ENCODE peak calls at places on chromosome 1, in seven cellular contexts. Z, M, Y, C, T, K and J are unnamed samples.

GRCh38 chr1:154943649-154944421 is 7.3 kb upstream of the PMVK start:
- DNase-seq in Z (peak; percentile 41), M (peak; percentile 39), Y (no peak), C (no peak), T (peak; percentile 63), K (peak; percentile 56), J (peak; percentile 62)

GRCh38 chr1:5951846-5952410 is 40.3 kb downstream of the NPHP4 start:
- DNase-seq in Z (no peak), M (no peak), Y (no peak), C (no peak), T (no peak), K (no peak), J (no peak)

GRCh38 chr1:187417524-187417923 is 588.8 kb downstream of the PLA2G4A start:
- DNase-seq in Z (no peak), M (no peak), Y (no peak), C (no peak), T (no peak), K (no peak), J (no peak)

GRCh38 chr1:92901699-92902405 is 59.4 kb downstream of the DIPK1A start:
- DNase-seq in Z (no peak), M (no peak), Y (no peak), C (no peak), T (no peak), K (no peak), J (no peak)

GRCh38 chr1:213989071-213989739 is 1.4 kb downstream of the PROX1 start:
- DNase-seq in Z (peak; percentile 56), M (no peak), Y (no peak), C (no peak), T (no peak), K (no peak), J (no peak)

GRCh38 chr1:69121708-69122107 is 446.0 kb upstream of the LRRC7 start:
- DNase-seq in Z (no peak), M (peak; percentile 74), Y (no peak), C (peak; percentile 2), T (no peak), K (no peak), J (no peak)

GRCh38 chr1:232538224-232538942 is 91.5 kb downstream of the SIPA1L2 start:
- DNase-seq in Z (peak; percentile 55), M (peak; percentile 49), Y (no peak), C (peak; percentile 42), T (no peak), K (no peak), J (no peak)

GRCh38 chr1:114033219-114033706 is 54.0 kb downstream of the OLFML3 start:
- DNase-seq in Z (no peak), M (peak; percentile 24), Y (no peak), C (no peak), T (no peak), K (no peak), J (no peak)

GRCh38 chr1:112701227-112702066 is 5.5 kb downstream of the RHOC start:
- DNase-seq in Z (no peak), M (no peak), Y (no peak), C (no peak), T (no peak), K (no peak), J (no peak)

GRCh38 chr1:40817791-40818263 is 34.2 kb downstream of the KCNQ4 start:
- DNase-seq in Z (no peak), M (no peak), Y (no peak), C (no peak), T (no peak), K (no peak), J (no peak)

GRCh38 chr1:100542264-100542663 is 4.3 kb downstream of the GPR88 start:
- DNase-seq in Z (no peak), M (no peak), Y (no peak), C (no peak), T (no peak), K (no peak), J (no peak)

GRCh38 chr1:192357904-192358303 is 41.1 kb downstream of the RGS21 start:
- DNase-seq in Z (no peak), M (no peak), Y (no peak), C (no peak), T (no peak), K (no peak), J (no peak)

GRCh38 chr1:230140221-230141001 is 73.4 kb downstream of the GALNT2 start:
- DNase-seq in Z (no peak), M (peak; percentile 69), Y (no peak), C (no peak), T (peak; percentile 54), K (peak; percentile 67), J (peak; percentile 44)

GRCh38 chr1:183635112-183635605 is 424 bp downstream of the ARPC5 start:
- DNase-seq in Z (peak; percentile 61), M (peak; percentile 50), Y (no peak), C (no peak), T (peak; percentile 51), K (peak; percentile 51), J (peak; percentile 64)

GRCh38 chr1:164678289-164678688 is 119.3 kb downstream of the PBX1 start:
- DNase-seq in Z (no peak), M (no peak), Y (no peak), C (no peak), T (no peak), K (no peak), J (no peak)

GRCh38 chr1:201596101-201596868 is 57.4 kb downstream of the NAV1 start:
- DNase-seq in Z (no peak), M (no peak), Y (no peak), C (no peak), T (no peak), K (no peak), J (no peak)
- H3K4me1 ChIP-seq in Z (peaks cover 33% of the 10 kb centered on the region), M (no peaks in the 10 kb centered on the region), Y (no peaks in the 10 kb centered on the region), C (peaks cover 6% of the 10 kb centered on the region), T (no peaks in the 10 kb centered on the region), K (peaks cover 11% of the 10 kb centered on the region), J (no peaks in the 10 kb centered on the region)

GRCh38 chr1:181040284-181040865 is 6.6 kb downstream of the MR1 start:
- DNase-seq in Z (no peak), M (no peak), Y (no peak), C (no peak), T (peak; percentile 73), K (peak; percentile 57), J (peak; percentile 66)

GRCh38 chr1:181033799-181034391 is at the start of gene MR1:
- DNase-seq in Z (peak; percentile 34), M (peak; percentile 84), Y (peak; percentile 14), C (peak; percentile 86), T (peak; percentile 92), K (no peak), J (peak; percentile 30)

GRCh38 chr1:181043025-181043880 is 9.5 kb downstream of the MR1 start:
- DNase-seq in Z (peak; percentile 25), M (peak; percentile 27), Y (no peak), C (peak; percentile 26), T (peak; percentile 57), K (peak; percentile 62), J (peak; percentile 82)

GRCh38 chr1:181036107-181036843 is 2.5 kb downstream of the MR1 start:
- DNase-seq in Z (no peak), M (peak; percentile 29), Y (no peak), C (no peak), T (no peak), K (no peak), J (no peak)

DNA sequence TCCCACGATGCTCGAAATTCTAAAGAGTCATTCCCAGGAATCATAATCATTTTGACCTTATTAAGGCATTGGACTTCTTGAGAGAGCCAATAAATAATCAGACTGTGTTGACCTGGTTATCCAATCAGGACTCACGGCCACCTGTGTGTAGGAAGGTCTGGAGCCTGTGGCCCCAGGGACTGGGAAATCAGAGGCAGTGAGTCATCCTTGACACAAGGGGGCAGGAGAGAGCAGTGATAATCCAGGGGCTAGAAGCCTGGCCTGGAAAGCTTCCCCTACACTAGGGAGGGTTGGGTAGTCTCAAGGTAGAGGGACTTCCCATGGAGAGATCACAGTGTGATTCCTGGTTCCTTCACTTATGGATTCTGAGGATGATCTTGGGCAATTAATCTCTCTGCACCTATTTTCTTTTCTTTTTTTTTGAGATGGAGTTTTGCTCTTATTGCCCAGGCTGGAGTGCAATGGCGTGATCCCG is 4.7 kb downstream of the MR1 start:
- DNase-seq in Z (peak; percentile 35), M (peak; percentile 70), Y (peak; percentile 46), C (peak; percentile 75), T (peak; percentile 67), K (peak; percentile 57), J (peak; percentile 72)
- H3K4me1 ChIP-seq in Z (peaks cover 31% of the 10 kb centered on the region), M (peaks cover 1% of the 10 kb centered on the region), Y (peaks cover 25% of the 10 kb centered on the region), C (peaks cover 24% of the 10 kb centered on the region), T (peaks cover 16% of the 10 kb centered on the region), K (peaks cover 28% of the 10 kb centered on the region), J (no peaks in the 10 kb centered on the region)

GRCh38 chr1:109368464-109368863 is 29.3 kb downstream of the SORT1 start:
- DNase-seq in Z (no peak), M (no peak), Y (no peak), C (no peak), T (no peak), K (no peak), J (no peak)
- H3K4me1 ChIP-seq in Z (peaks cover 42% of the 10 kb centered on the region), M (peaks cover 13% of the 10 kb centered on the region), Y (no peaks in the 10 kb centered on the region), C (peaks cover 14% of the 10 kb centered on the region), T (no peaks in the 10 kb centered on the region), K (peaks cover 20% of the 10 kb centered on the region), J (peaks cover 3% of the 10 kb centered on the region)

GRCh38 chr1:182301467-182302198 is 90.0 kb downstream of the GLUL start:
- DNase-seq in Z (peak; percentile 51), M (peak; percentile 94), Y (no peak), C (peak; percentile 80), T (peak; percentile 49), K (peak; percentile 48), J (peak; percentile 68)
- H3K4me1 ChIP-seq in Z (peaks cover 8% of the 10 kb centered on the region), M (no peaks in the 10 kb centered on the region), Y (no peaks in the 10 kb centered on the region), C (peaks cover 3% of the 10 kb centered on the region), T (no peaks in the 10 kb centered on the region), K (peaks cover 26% of the 10 kb centered on the region), J (peaks cover 13% of the 10 kb centered on the region)

GRCh38 chr1:173020138-173020742 is 30.5 kb downstream of the TNFSF18 start:
- DNase-seq in Z (no peak), M (no peak), Y (no peak), C (no peak), T (no peak), K (no peak), J (no peak)
- H3K4me1 ChIP-seq in Z (no peaks in the 10 kb centered on the region), M (no peaks in the 10 kb centered on the region), Y (no peaks in the 10 kb centered on the region), C (no peaks in the 10 kb centered on the region), T (no peaks in the 10 kb centered on the region), K (no peaks in the 10 kb centered on the region), J (no peaks in the 10 kb centered on the region)

GRCh38 chr1:150162582-150162861 is 12.8 kb downstream of the PLEKHO1 start:
- DNase-seq in Z (no peak), M (no peak), Y (no peak), C (no peak), T (no peak), K (no peak), J (no peak)

GRCh38 chr1:150160964-150161626 is 11.4 kb downstream of the PLEKHO1 start:
- DNase-seq in Z (no peak), M (peak; percentile 75), Y (no peak), C (no peak), T (no peak), K (no peak), J (no peak)

GRCh38 chr1:150162862-150163706 is 13.4 kb downstream of the PLEKHO1 start:
- DNase-seq in Z (peak; percentile 91), M (peak; percentile 99), Y (no peak), C (peak; percentile 97), T (peak; percentile 70), K (peak; percentile 81), J (peak; percentile 77)

GRCh38 chr1:150164224-150164623 is 14.5 kb downstream of the PLEKHO1 start:
- DNase-seq in Z (no peak), M (no peak), Y (no peak), C (no peak), T (no peak), K (no peak), J (no peak)

GRCh38 chr1:150161747-150162581 is 12.2 kb downstream of the PLEKHO1 start:
- DNase-seq in Z (no peak), M (peak; percentile 48), Y (no peak), C (peak; percentile 11), T (no peak), K (no peak), J (no peak)
- H3K4me1 ChIP-seq in Z (peaks cover 5% of the 10 kb centered on the region), M (peaks cover 33% of the 10 kb centered on the region), Y (peaks cover 22% of the 10 kb centered on the region), C (peaks cover 14% of the 10 kb centered on the region), T (peaks cover 2% of the 10 kb centered on the region), K (peaks cover 40% of the 10 kb centered on the region), J (no peaks in the 10 kb centered on the region)